ENCODE peak calls at places on chromosomes 2 and 18, in ten cellular contexts. A is iris pigment epithelial cell, L is endothelial cell, Q is AG08396, D is fibroblast of mammary gland, N is D341Med, X is mesenchymal stem cell, K is NCI-H1694, H is DND-41, J is astrocyte of the cerebellum. I is an unnamed sample.

GRCh38 chr2:120771556-120772208 is 36.0 kb downstream of the GLI2 start:
- DNase-seq in J (peak), Q (peak), H (no peak), N (no peak), D (peak), K (no peak), L (no peak), A (peak), X (peak), I (peak)

GRCh38 chr2:166895243-166895642 is 7.0 kb downstream of the XIRP2 start:
- DNase-seq in J (no peak), D (no peak), Q (no peak), L (no peak), X (no peak), H (no peak), N (no peak), K (no peak), A (no peak), I (no peak)

GRCh38 chr2:27796991-27797752 is 25.7 kb downstream of the MRPL33 start:
- DNase-seq in X (no peak), H (no peak), Q (no peak), J (no peak), N (no peak), D (peak), A (no peak), K (no peak), L (no peak), I (no peak)

GRCh38 chr2:235027558-235028214 is 75.9 kb downstream of the SH3BP4 start:
- DNase-seq in A (peak), L (no peak), J (no peak), D (peak), H (no peak), N (no peak), K (peak), X (peak), Q (peak), I (no peak)

GRCh38 chr2:83365476-83365875 is 1093.6 kb downstream of the SUCLG1 start:
- DNase-seq in D (no peak), A (no peak), N (no peak), Q (no peak), L (no peak), X (no peak), H (no peak), K (no peak), J (no peak), I (no peak)

GRCh38 chr2:207284556-207285450 is 119.1 kb upstream of the KLF7 start:
- DNase-seq in D (no peak), K (peak), J (no peak), A (no peak), L (no peak), N (no peak), H (no peak), X (peak), Q (no peak), I (no peak)

GRCh38 chr2:134897932-134898331 is 20.7 kb upstream of the CCNT2 start:
- DNase-seq in H (no peak), X (peak), Q (no peak), D (peak), K (peak), A (peak), J (no peak), N (no peak), L (no peak), I (no peak)

GRCh38 chr2:127371037-127371436 is 16.7 kb downstream of the MAP3K2 start:
- DNase-seq in K (no peak), L (no peak), H (no peak), A (no peak), Q (no peak), N (no peak), J (no peak), X (no peak), D (peak), I (no peak)

GRCh38 chr2:66201242-66201641 is 233.7 kb upstream of the MEIS1 start:
- DNase-seq in J (no peak), X (no peak), K (no peak), Q (no peak), D (no peak), H (no peak), N (no peak), L (no peak), A (no peak), I (no peak)

GRCh38 chr2:168394262-168394661 is 61.8 kb upstream of the CERS6 start:
- DNase-seq in A (no peak), H (no peak), L (no peak), K (no peak), J (no peak), N (no peak), Q (no peak), X (no peak), D (no peak), I (no peak)

GRCh38 chr18:55320399-55321255 is 267.4 kb downstream of the TCF4 start:
- DNase-seq in L (no peak), A (peak), X (peak), D (peak), J (no peak), Q (no peak), K (peak), H (no peak), N (no peak), I (no peak)

GRCh38 chr2:174430066-174430465 is 34.5 kb downstream of the SCRN3 start:
- DNase-seq in N (no peak), L (no peak), Q (no peak), A (no peak), J (no peak), D (no peak), K (no peak), H (no peak), X (no peak), I (no peak)

GRCh38 chr2:38095079-38095478 is 19.1 kb upstream of the CYP1B1 start:
- DNase-seq in K (no peak), Q (no peak), L (no peak), H (no peak), J (no peak), D (no peak), A (no peak), N (no peak), X (no peak), I (no peak)

GRCh38 chr2:38201784-38202183 is 125.8 kb upstream of the CYP1B1 start:
- DNase-seq in K (no peak), J (no peak), Q (no peak), L (no peak), D (peak), N (no peak), A (peak), H (no peak), X (peak), I (no peak)

GRCh38 chr2:194314042-194314441 is 1343.0 kb upstream of the SLC39A10 start:
- DNase-seq in H (no peak), D (no peak), X (no peak), N (no peak), A (no peak), Q (no peak), L (no peak), J (no peak), K (no peak), I (no peak)

GRCh38 chr2:71157124-71157802 is 26.8 kb downstream of the MPHOSPH10 start:
- DNase-seq in X (peak), K (peak), A (peak), J (no peak), D (peak), H (peak), Q (peak), L (peak), N (peak), I (no peak)

GRCh38 chr2:232387451-232388171 is 9.1 kb downstream of the ALPP start:
- DNase-seq in N (no peak), K (no peak), A (no peak), D (no peak), Q (no peak), J (no peak), L (no peak), X (peak), H (no peak), I (no peak)

GRCh38 chr2:159200498-159200897 is 86.0 kb downstream of the WDSUB1 start:
- DNase-seq in X (peak), A (peak), K (no peak), Q (no peak), N (no peak), H (no peak), L (no peak), J (no peak), D (peak), I (no peak)

GRCh38 chr18:77700051-77700450 is 450.4 kb downstream of the GALR1 start:
- DNase-seq in L (no peak), X (no peak), D (peak), N (no peak), J (peak), Q (no peak), K (no peak), H (no peak), A (no peak), I (no peak)

GRCh38 chr2:234669611-234670010 is 172.7 kb upstream of the ARL4C start:
- DNase-seq in D (no peak), A (no peak), L (no peak), J (no peak), K (no peak), Q (no peak), H (no peak), N (no peak), X (no peak), I (no peak)

GRCh38 chr18:13629841-13630747 is 96.3 kb downstream of the FAM210A start:
- DNase-seq in K (peak), H (peak), J (peak), Q (peak), X (peak), L (peak), D (peak), A (peak), N (peak), I (no peak)